ENCODE peak calls at places on chromosomes 5 and 9, in five cellular contexts. Z, W, Y, K and D are unnamed samples.

GRCh38 chr5:130289132-130290088 is 385.1 kb downstream of the CHSY3 start:
- DNase-seq in W (peak), Y (no peak), K (no peak), Z (peak), D (no peak)

GRCh38 chr9:133008824-133009223 is 22.0 kb upstream of the GTF3C5 start:
- DNase-seq in W (no peak), Y (no peak), K (no peak), Z (no peak), D (no peak)

GRCh38 chr9:116193636-116194035 is 40.0 kb downstream of the PAPPA start:
- DNase-seq in Z (peak), W (peak), K (no peak), Y (no peak), D (no peak)

GRCh38 chr9:1837453-1838084 is 177.6 kb upstream of the SMARCA2 start:
- DNase-seq in W (no peak), K (peak), Z (peak), Y (peak), D (no peak)

GRCh38 chr9:92774274-92774673 is 9.6 kb upstream of the BICD2 start:
- DNase-seq in K (no peak), Z (peak), W (peak), Y (no peak), D (no peak)

GRCh38 chr5:93902288-93902687 is 160.9 kb upstream of the POU5F2 start:
- DNase-seq in K (no peak), W (no peak), Z (no peak), Y (no peak), D (no peak)

GRCh38 chr5:42715791-42716190 is 40.8 kb upstream of the CCDC152 start:
- DNase-seq in Z (peak), Y (no peak), K (no peak), W (peak), D (no peak)

GRCh38 chr9:104280216-104280585 is 186.1 kb downstream of the SMC2 start:
- DNase-seq in Y (no peak), K (no peak), Z (peak), W (peak), D (no peak)

GRCh38 chr5:133409210-133409674 is 203.1 kb downstream of the FSTL4 start:
- DNase-seq in Y (no peak), W (no peak), K (no peak), Z (no peak), D (no peak)

GRCh38 chr5:11000517-11001353 is 239.7 kb upstream of the DAP start:
- DNase-seq in Y (no peak), Z (no peak), W (peak), K (no peak), D (no peak)

GRCh38 chr9:129617167-129617566 is 3.7 kb downstream of the C9orf50 start:
- DNase-seq in W (peak), Y (peak), K (no peak), Z (peak), D (no peak)

GRCh38 chr5:7242118-7242517 is 153.8 kb upstream of the ADCY2 start:
- DNase-seq in Z (no peak), Y (no peak), K (no peak), W (no peak), D (no peak)

GRCh38 chr5:52605317-52605991 is 182.3 kb upstream of the ITGA1 start:
- DNase-seq in Z (no peak), Y (no peak), W (no peak), K (no peak), D (no peak)

GRCh38 chr5:126106032-126106431 is 317.2 kb upstream of the GRAMD2B start:
- DNase-seq in Y (no peak), Z (peak), W (peak), K (no peak), D (no peak)

DNA sequence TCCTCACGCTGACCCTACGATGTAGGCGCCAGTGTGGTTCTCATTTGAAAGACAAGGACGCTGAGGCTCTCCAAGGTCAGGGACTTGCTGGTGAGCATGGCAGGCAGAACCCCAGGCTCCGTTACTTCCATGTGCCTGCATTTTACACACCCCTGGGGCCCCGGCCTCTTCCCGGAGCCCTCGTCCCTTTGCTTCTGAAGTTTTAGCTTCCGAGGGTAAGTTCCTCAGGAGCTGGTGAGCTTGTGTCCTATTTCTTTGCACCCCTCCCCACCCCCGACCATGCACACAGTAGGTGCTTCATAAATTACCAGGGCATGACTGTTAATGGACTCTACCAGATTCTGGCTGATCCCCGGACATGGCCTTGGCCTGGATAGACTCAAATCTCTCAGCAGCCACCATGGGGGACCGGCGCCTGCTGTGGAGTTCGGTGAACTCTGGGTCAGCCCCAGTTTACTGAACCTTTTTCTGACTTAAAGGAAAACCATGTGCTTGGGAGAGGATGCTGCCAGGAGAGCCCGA is 59.3 kb upstream of the RNU6ATAC start:
- DNase-seq in Z (no peak), K (no peak), Y (no peak), W (no peak), D (no peak)
- H3K9ac ChIP-seq in Z (no peak), K (no peak), Y (no peak), W (no peak), D (no peak)

GRCh38 chr9:136799079-136799853 is 3.1 kb downstream of the CCDC183 start:
- DNase-seq in Z (peak), K (no peak), W (no peak), Y (no peak), D (no peak)
- TF ChIP-seq EZH2 in Z (no peak), K (peak), W (no peak), Y (no peak), D (no peak)

DNA sequence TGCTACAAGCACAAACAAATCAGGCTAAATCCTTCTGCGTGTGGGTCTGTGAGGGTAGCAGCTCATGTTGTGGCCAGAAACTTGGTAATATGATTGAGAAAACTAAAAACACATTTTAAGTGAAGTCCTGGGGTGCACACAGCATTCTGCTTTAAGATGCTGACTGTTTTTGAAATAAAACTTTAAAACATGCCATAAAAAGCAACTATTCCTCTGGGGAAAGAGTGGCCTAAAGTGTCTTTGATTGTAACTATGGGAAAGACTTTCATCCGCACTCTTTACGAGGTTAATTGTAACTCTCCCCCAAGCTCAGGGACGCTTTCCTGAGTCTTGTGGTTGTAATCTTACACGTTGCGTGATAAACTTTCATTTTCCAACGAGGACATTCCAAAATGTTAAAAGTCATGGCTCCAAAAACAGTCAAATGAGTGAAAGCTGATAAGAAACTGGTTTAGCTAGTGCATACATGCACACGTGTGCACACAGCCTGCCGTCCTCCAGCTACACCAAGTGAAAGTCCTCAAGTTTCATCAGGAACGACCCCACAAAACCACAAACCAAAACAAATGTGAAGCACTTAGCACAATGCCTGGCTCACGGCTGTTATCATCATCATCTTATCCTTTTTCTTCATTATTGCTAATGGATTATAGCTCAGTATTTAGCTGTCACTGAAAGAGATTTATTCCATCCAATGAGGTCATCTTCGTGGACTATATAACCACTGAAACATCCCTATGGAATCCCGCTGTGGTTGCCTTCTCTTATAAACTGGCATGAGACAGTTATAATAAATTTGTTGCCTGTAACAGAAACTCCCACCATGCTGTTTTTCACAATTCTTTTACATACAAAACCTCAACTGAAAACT is 56.4 kb downstream of the SAXO1 start:
- DNase-seq in W (peak), Z (peak), Y (peak), K (no peak), D (peak)
- H3K27ac ChIP-seq in W (no peak), Z (peak), Y (no peak), K (no peak), D (peak)

DNA sequence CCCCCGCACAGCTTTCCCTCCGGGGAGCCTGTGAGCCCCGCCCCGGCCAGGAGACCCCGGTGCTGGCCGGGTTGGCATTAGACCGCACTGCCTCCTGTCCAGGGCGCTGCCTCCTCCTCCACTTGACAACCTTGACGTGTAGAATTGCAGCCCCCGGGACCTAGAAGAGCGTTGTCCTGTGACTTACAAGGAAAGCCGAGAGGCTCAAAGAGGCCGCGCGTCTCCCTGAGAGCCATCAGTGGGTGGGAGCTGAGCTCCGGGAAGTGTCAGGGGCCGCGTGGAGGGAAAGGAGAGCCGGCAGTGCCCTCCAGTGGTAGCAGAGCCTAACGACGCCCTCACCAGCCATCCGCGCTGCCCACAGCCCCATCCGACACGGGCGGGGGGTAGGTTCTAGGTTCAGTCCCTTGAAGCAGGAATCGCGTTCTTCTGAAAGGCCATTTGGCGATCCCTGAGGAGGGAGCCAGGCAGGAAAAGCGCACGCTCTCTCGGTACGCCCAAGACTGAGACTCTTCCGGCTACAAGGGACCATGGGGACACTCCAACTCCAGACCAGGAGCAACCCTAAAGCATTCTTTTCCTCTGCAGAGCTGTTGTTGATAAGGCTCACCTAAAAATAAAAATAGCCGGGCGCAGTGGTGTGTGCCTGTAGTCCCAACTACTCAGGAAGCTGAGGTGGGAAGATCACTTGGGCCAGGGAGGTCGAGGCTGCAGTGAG is 40.6 kb upstream of the SAP30L start:
- DNase-seq in Y (peak), W (peak), K (peak), Z (peak), D (peak)
- H3K9ac ChIP-seq in Y (peak), W (peak), K (no peak), Z (peak), D (peak)

DNA sequence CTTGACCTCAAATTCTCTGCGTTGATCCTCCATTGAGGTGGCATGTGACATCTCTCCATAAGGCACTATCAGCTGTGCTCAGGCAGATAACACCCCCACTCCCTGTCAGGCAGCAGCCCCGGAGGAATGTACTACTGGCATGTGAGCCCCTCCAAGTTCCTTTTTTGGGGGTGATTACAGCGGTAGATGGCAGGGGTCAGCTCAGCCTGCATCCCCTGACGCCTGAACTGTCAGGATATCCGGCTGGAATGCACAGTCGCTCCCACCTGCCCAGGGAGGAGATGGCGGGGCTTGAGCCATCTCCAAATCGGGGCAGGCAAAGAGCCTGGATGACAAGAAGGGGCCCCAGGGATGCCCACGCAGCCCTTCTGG is 40.8 kb downstream of the FAM78A start:
- DNase-seq in Y (no peak), W (no peak), Z (no peak), K (no peak), D (no peak)
- TF ChIP-seq EZH2 in Y (no peak), W (no peak), Z (no peak), K (no peak), D (no peak)

GRCh38 chr5:110903966-110904365 is 165.2 kb downstream of the SLC25A46 start:
- DNase-seq in Y (no peak), K (no peak), W (peak), Z (no peak), D (no peak)

GRCh38 chr5:110908848-110909247 is 162.7 kb upstream of the TSLP start:
- DNase-seq in Z (peak), W (peak), K (no peak), Y (no peak), D (no peak)

GRCh38 chr5:110913221-110913620 is 158.3 kb upstream of the TSLP start:
- DNase-seq in Z (no peak), K (no peak), W (no peak), Y (no peak), D (no peak)

GRCh38 chr5:110909415-110909814 is 162.1 kb upstream of the TSLP start:
- DNase-seq in W (peak), Y (no peak), Z (peak), K (no peak), D (no peak)

GRCh38 chr5:110909950-110910349 is 161.6 kb upstream of the TSLP start:
- DNase-seq in Z (peak), K (no peak), Y (no peak), W (peak), D (no peak)
- H3K27ac ChIP-seq in Z (no peak), K (no peak), Y (no peak), W (no peak), D (no peak)

GRCh38 chr5:176817369-176817841 is 7.0 kb downstream of the UNC5A start:
- DNase-seq in W (no peak), Y (no peak), K (no peak), Z (no peak), D (no peak)
- H3K9ac ChIP-seq in W (no peak), Y (no peak), K (no peak), Z (no peak), D (no peak)

DNA sequence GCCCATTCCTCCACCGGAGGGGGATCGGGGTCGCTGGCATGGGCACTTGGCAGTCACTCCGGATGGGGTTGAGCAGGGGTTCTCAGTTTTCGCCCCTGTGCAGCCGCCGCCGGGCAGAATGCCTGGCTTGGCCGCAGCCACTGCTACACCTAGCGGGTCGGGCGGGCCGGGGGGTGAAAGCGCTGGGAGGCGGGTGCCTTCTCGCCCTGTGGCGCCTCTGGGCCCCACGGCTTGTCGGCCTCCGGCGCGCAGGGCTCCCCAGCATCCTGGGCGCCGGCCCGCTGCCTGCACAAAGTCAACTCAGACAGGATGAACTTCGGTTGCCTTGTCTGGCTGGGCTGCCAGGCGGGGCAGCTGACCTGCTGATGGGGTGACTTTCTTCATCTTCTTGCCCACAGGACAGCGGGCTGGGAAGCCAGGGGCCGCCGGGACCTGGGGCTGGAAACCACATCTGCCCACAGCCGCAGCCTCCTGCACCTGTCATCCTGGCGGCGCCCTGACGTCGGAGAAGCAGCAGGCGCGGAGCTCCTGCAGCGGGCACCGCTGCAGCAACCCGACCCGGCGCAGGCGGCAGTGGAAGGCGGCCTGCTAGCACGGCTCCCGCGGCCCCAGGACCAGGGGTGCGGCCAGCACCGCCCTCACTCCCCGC is 1.2 kb upstream of the ANKRD18A start:
- DNase-seq in W (peak), Z (peak), K (no peak), Y (peak), D (no peak)
- TF ChIP-seq EZH2 in W (no peak), Z (no peak), K (no peak), Y (no peak), D (no peak)